ENCODE peak calls at places on chromosomes 11 and 22, in eight cellular contexts. I is HT-29, U is WTC11, H is EH, V is NCI-H2029 treated with DMSO at 0.1 percent for 48 hours, O is SJCRH30, B is mesenchymal stem cell, X is pons. R is an unnamed sample.

GRCh38 chr11:27697679-27698275 is 2.5 kb downstream of the BDNF start:
- DNase-seq in I (no peak), U (no peak), H (peak; percentile 62), V (no peak), O (no peak), B (no peak), X (no peak), R (no peak)

GRCh38 chr11:62545437-62546243 is 966 bp downstream of the AHNAK start:
- DNase-seq in I (peak; percentile 96), U (peak; percentile 80), H (peak; percentile 94), V (no peak), O (peak; percentile 83), B (peak; percentile 91), X (no peak), R (peak; percentile 99)

GRCh38 chr11:134647066-134647746 is 235.2 kb upstream of the B3GAT1 start:
- DNase-seq in I (no peak), U (no peak), H (no peak), V (no peak), O (no peak), B (no peak), X (no peak), R (no peak)

GRCh38 chr11:99069831-99070444 is 49.2 kb downstream of the CNTN5 start:
- DNase-seq in I (no peak), U (peak; percentile 38), H (no peak), V (no peak), O (no peak), B (peak; percentile 29), X (no peak), R (no peak)

GRCh38 chr22:23204541-23205157 is 24.3 kb downstream of the BCR start:
- DNase-seq in I (peak; percentile 19), U (no peak), H (no peak), V (no peak), O (no peak), B (no peak), X (no peak), R (no peak)

GRCh38 chr11:6672006-6672405 is 11.1 kb downstream of the MRPL17 start:
- DNase-seq in I (no peak), U (no peak), H (no peak), V (no peak), O (no peak), B (no peak), X (no peak), R (no peak)

GRCh38 chr11:66371627-66372415 is at the start of gene SLC29A2:
- DNase-seq in I (peak; percentile 95), U (peak; percentile 98), H (peak; percentile 27), V (peak; percentile 60), O (peak; percentile 69), B (peak; percentile 51), X (no peak), R (peak; percentile 54)

GRCh38 chr11:58647866-58648265 is 25.4 kb downstream of the CNTF start:
- DNase-seq in I (no peak), U (no peak), H (no peak), V (no peak), O (peak; percentile 40), B (no peak), X (no peak), R (no peak)

GRCh38 chr11:11335043-11335442 is 18.0 kb downstream of the CSNK2A3 start:
- DNase-seq in I (no peak), U (no peak), H (no peak), V (no peak), O (no peak), B (no peak), X (no peak), R (no peak)

GRCh38 chr11:116867619-116868018 is 30.2 kb upstream of the APOA1 start:
- DNase-seq in I (no peak), U (no peak), H (no peak), V (no peak), O (no peak), B (no peak), X (no peak), R (no peak)

GRCh38 chr11:118625976-118626375 is 18.6 kb downstream of the PHLDB1 start:
- DNase-seq in I (no peak), U (no peak), H (no peak), V (no peak), O (no peak), B (peak; percentile 17), X (no peak), R (no peak)

GRCh38 chr22:30444632-30445437 is 19.3 kb downstream of the MTFP1 start:
- DNase-seq in I (peak; percentile 56), U (peak; percentile 85), H (peak; percentile 51), V (peak; percentile 48), O (peak; percentile 77), B (peak; percentile 62), X (peak; percentile 49), R (peak; percentile 97)

GRCh38 chr11:61846351-61846750 is 18.3 kb downstream of the FADS2 start:
- DNase-seq in I (no peak), U (no peak), H (no peak), V (no peak), O (no peak), B (no peak), X (no peak), R (no peak)

GRCh38 chr22:48888466-48889208 is 939.0 kb downstream of the BRD1 start:
- DNase-seq in I (no peak), U (no peak), H (no peak), V (no peak), O (no peak), B (no peak), X (no peak), R (peak; percentile 41)